ENCODE peak calls at places on chromosomes 4 and X, in five cellular contexts. A, E, K, H and S are unnamed samples.

GRCh38 chr4:3213101-3213416 is 35.9 kb upstream of the MSANTD1 start:
- DNase-seq in K (no peak), E (no peak), H (no peak), A (no peak), S (no peak)

GRCh38 chr4:1330761-1331590 is 16.0 kb upstream of the UVSSA start:
- DNase-seq in H (peak; percentile 50), E (peak; percentile 27), K (no peak), A (no peak), S (no peak)

GRCh38 chr4:181143241-181143854 is 1099.9 kb upstream of the TENM3 start:
- DNase-seq in K (peak; percentile 10), A (peak; percentile 44), H (peak; percentile 42), E (peak; percentile 29), S (peak; percentile 72)

GRCh38 chr4:157076578-157076947 is 613 bp downstream of the GLRB start:
- DNase-seq in E (no peak), A (no peak), K (peak; percentile 3), H (no peak), S (no peak)

GRCh38 chrX:11438767-11439166 is 145.6 kb downstream of the AMELX start:
- DNase-seq in E (no peak), A (no peak), H (no peak), K (no peak), S (peak; percentile 20)

GRCh38 chrX:84322083-84322827 is 134.3 kb upstream of the RPS6KA6 start:
- DNase-seq in E (no peak), A (no peak), H (no peak), K (no peak), S (no peak)

GRCh38 chrX:23494741-23495140 is 160.1 kb downstream of the PTCHD1 start:
- DNase-seq in H (no peak), E (no peak), A (no peak), K (no peak), S (no peak)

GRCh38 chrX:34866636-34867035 is 76.0 kb upstream of the FAM47B start:
- DNase-seq in E (no peak), H (no peak), A (no peak), K (no peak), S (no peak)

GRCh38 chrX:11766487-11766886 is 8.4 kb downstream of the MSL3 start:
- DNase-seq in A (no peak), E (no peak), K (no peak), H (no peak), S (no peak)

GRCh38 chr4:185110375-185110823 is 32.7 kb upstream of the SLC25A4 start:
- DNase-seq in K (no peak), A (no peak), E (no peak), H (no peak), S (no peak)

GRCh38 chr4:75722417-75722816 is 2.0 kb upstream of the USO1 start:
- DNase-seq in A (no peak), H (no peak), E (no peak), K (no peak), S (no peak)

GRCh38 chr4:55947254-55947882 is 1.4 kb upstream of the CEP135 start:
- DNase-seq in A (peak; percentile 37), K (no peak), H (no peak), E (no peak), S (no peak)

GRCh38 chr4:97867557-97868091 is 275.7 kb downstream of the STPG2 start:
- DNase-seq in A (no peak), E (no peak), H (no peak), K (no peak), S (no peak)